ENCODE peak calls at places on chromosome 6, in nine cellular contexts. P, K, E, Q, C, G, Y, I and B are unnamed samples.

GRCh38 chr6:163679753-163680152 is 265.2 kb downstream of the QKI start:
- DNase-seq in P (no peak), K (no peak), E (no peak), Q (no peak), C (no peak), G (no peak), Y (no peak), I (no peak), B (no peak)

GRCh38 chr6:130147151-130147550 is 75.6 kb downstream of the SAMD3 start:
- DNase-seq in P (no peak), K (no peak), E (no peak), Q (no peak), C (no peak), G (no peak), Y (no peak), I (no peak), B (no peak)

GRCh38 chr6:110018486-110018885 is 40.4 kb downstream of the GPR6 start:
- DNase-seq in P (no peak), K (no peak), E (no peak), Q (no peak), C (no peak), G (no peak), Y (no peak), I (no peak), B (no peak)

GRCh38 chr6:170449835-170450753 is 103.0 kb downstream of the PSMB1 start:
- DNase-seq in P (no peak), K (no peak), E (no peak), Q (no peak), C (no peak), G (no peak), Y (no peak), I (no peak), B (no peak)

GRCh38 chr6:12522347-12522746 is 194.2 kb upstream of the PHACTR1 start:
- DNase-seq in P (no peak), K (no peak), E (peak; percentile 72), Q (no peak), C (no peak), G (no peak), Y (no peak), I (no peak), B (no peak)

GRCh38 chr6:18746727-18747126 is 359.6 kb downstream of the RNF144B start:
- DNase-seq in P (no peak), K (no peak), E (no peak), Q (no peak), C (no peak), G (no peak), Y (no peak), I (no peak), B (no peak)

GRCh38 chr6:31652925-31653724 is 664 bp upstream of the BAG6 start:
- DNase-seq in P (peak; percentile 82), K (no peak), E (peak; percentile 89), Q (peak; percentile 73), C (peak; percentile 85), G (peak; percentile 85), Y (peak; percentile 16), I (peak; percentile 93), B (peak; percentile 93)

GRCh38 chr6:90467546-90467945 is 119.3 kb downstream of the MAP3K7 start:
- DNase-seq in P (no peak), K (no peak), E (no peak), Q (no peak), C (no peak), G (no peak), Y (no peak), I (no peak), B (no peak)

GRCh38 chr6:82611751-82612150 is 248.1 kb downstream of the TPBG start:
- DNase-seq in P (no peak), K (no peak), E (no peak), Q (no peak), C (no peak), G (no peak), Y (no peak), I (no peak), B (no peak)

GRCh38 chr6:36621371-36621855 is 27.3 kb downstream of the SRSF3 start:
- DNase-seq in P (no peak), K (no peak), E (no peak), Q (no peak), C (no peak), G (no peak), Y (no peak), I (peak; percentile 57), B (no peak)

GRCh38 chr6:157434349-157435016 is 53.5 kb downstream of the ZDHHC14 start:
- DNase-seq in P (no peak), K (no peak), E (no peak), Q (no peak), C (no peak), G (no peak), Y (no peak), I (no peak), B (no peak)

GRCh38 chr6:37119387-37119886 is 50.5 kb upstream of the PIM1 start:
- DNase-seq in P (no peak), K (no peak), E (no peak), Q (no peak), C (no peak), G (no peak), Y (no peak), I (no peak), B (no peak)

GRCh38 chr6:11766589-11767450 is 11.8 kb downstream of the ADTRP start:
- DNase-seq in P (no peak), K (no peak), E (peak; percentile 97), Q (no peak), C (peak; percentile 68), G (no peak), Y (no peak), I (peak; percentile 79), B (no peak)

GRCh38 chr6:100633096-100633766 is 168.5 kb upstream of the SIM1 start:
- DNase-seq in P (no peak), K (no peak), E (peak; percentile 70), Q (no peak), C (peak; percentile 86), G (no peak), Y (no peak), I (no peak), B (no peak)

GRCh38 chr6:168877821-168878282 is 375.8 kb downstream of the THBS2 start:
- DNase-seq in P (no peak), K (no peak), E (peak; percentile 8), Q (no peak), C (no peak), G (no peak), Y (no peak), I (peak; percentile 75), B (no peak)

GRCh38 chr6:108363756-108364356 is 69.0 kb downstream of the AFG1L start:
- DNase-seq in P (no peak), K (no peak), E (peak; percentile 16), Q (no peak), C (no peak), G (no peak), Y (no peak), I (no peak), B (no peak)

GRCh38 chr6:14983599-14984296 is 262.1 kb upstream of the JARID2 start:
- DNase-seq in P (no peak), K (no peak), E (no peak), Q (no peak), C (peak; percentile 12), G (no peak), Y (no peak), I (no peak), B (no peak)

GRCh38 chr6:42935322-42935721 is 6.0 kb downstream of the CNPY3 start:
- DNase-seq in P (no peak), K (no peak), E (no peak), Q (no peak), C (no peak), G (no peak), Y (no peak), I (no peak), B (no peak)

GRCh38 chr6:35302604-35303218 is 5.1 kb downstream of the DEF6 start:
- DNase-seq in P (peak; percentile 87), K (no peak), E (peak; percentile 46), Q (peak; percentile 75), C (no peak), G (no peak), Y (no peak), I (peak; percentile 67), B (peak; percentile 86)

GRCh38 chr6:41358503-41358902 is 23.1 kb downstream of the NCR2 start:
- DNase-seq in P (no peak), K (no peak), E (no peak), Q (no peak), C (no peak), G (no peak), Y (no peak), I (no peak), B (peak; percentile 22)

GRCh38 chr6:129276986-129277385 is 394.0 kb downstream of the LAMA2 start:
- DNase-seq in P (no peak), K (no peak), E (no peak), Q (no peak), C (no peak), G (peak; percentile 20), Y (no peak), I (no peak), B (no peak)

GRCh38 chr6:90403489-90404381 is 107.1 kb upstream of the BACH2 start:
- DNase-seq in P (no peak), K (no peak), E (no peak), Q (no peak), C (peak; percentile 51), G (no peak), Y (no peak), I (no peak), B (no peak)